ENCODE peak calls at places on chromosomes 2 and 18, in five cellular contexts. E is fibroblast of lung, L is A549, J is cardiac muscle cell, V is left ventricle myocardium inferior. I is an unnamed sample.

GRCh38 chr2:26691881-26692813 is at the start of gene KCNK3:
- DNase-seq in J (peak; percentile 89), E (peak; percentile 40), L (peak; percentile 50), V (peak; percentile 70), I (peak; percentile 40)

GRCh38 chr18:72674710-72675109 is 130.6 kb upstream of the CBLN2 start:
- DNase-seq in E (no peak), V (no peak), J (no peak), L (no peak), I (no peak)

GRCh38 chr2:97936199-97936598 is 59.5 kb downstream of the TMEM131 start:
- DNase-seq in L (no peak), J (peak; percentile 46), V (no peak), E (no peak), I (no peak)

GRCh38 chr2:241009601-241010530 is 11.4 kb downstream of the SNED1 start:
- DNase-seq in V (no peak), E (peak; percentile 89), L (no peak), J (no peak), I (no peak)

GRCh38 chr2:165067958-165068612 is 112.8 kb upstream of the SLC38A11 start:
- DNase-seq in E (peak; percentile 39), J (peak; percentile 93), L (peak; percentile 43), V (peak; percentile 40), I (no peak)

GRCh38 chr2:13662055-13662454 is 945.3 kb downstream of the TRIB2 start:
- DNase-seq in V (no peak), L (no peak), J (no peak), E (peak; percentile 12), I (no peak)

GRCh38 chr2:72325592-72326422 is 178.1 kb upstream of the CYP26B1 start:
- DNase-seq in L (peak; percentile 7), V (no peak), J (peak; percentile 16), E (peak; percentile 7), I (peak; percentile 47)

GRCh38 chr18:15005313-15006130 is 257.6 kb downstream of the ANKRD30B start:
- DNase-seq in E (no peak), J (no peak), V (no peak), L (no peak), I (no peak)

GRCh38 chr2:191436368-191437055 is 191.3 kb downstream of the MYO1B start:
- DNase-seq in J (no peak), V (no peak), L (no peak), E (no peak), I (no peak)

GRCh38 chr2:162710282-162710891 is 128.2 kb downstream of the KCNH7 start:
- DNase-seq in J (no peak), E (no peak), L (no peak), V (no peak), I (peak; percentile 35)

GRCh38 chr2:205984381-205984780 is 101.6 kb downstream of the INO80D start:
- DNase-seq in J (no peak), V (no peak), L (no peak), E (no peak), I (no peak)

GRCh38 chr18:28175930-28176673 is 828 bp downstream of the CDH2 start:
- DNase-seq in E (peak; percentile 30), L (peak; percentile 13), V (peak; percentile 21), J (peak; percentile 62), I (no peak)

GRCh38 chr18:2964349-2965010 is 48.5 kb downstream of the LPIN2 start:
- DNase-seq in J (no peak), V (no peak), E (no peak), L (no peak), I (no peak)

GRCh38 chr2:187438459-187438858 is 9.6 kb downstream of the CALCRL start:
- DNase-seq in E (no peak), V (no peak), J (no peak), L (no peak), I (no peak)

GRCh38 chr2:179561702-179562101 is 297.1 kb upstream of the SESTD1 start:
- DNase-seq in E (no peak), J (no peak), V (no peak), L (no peak), I (no peak)

GRCh38 chr2:65281626-65282351 is 54.2 kb downstream of the ACTR2 start:
- DNase-seq in E (no peak), V (peak; percentile 34), J (no peak), L (no peak), I (no peak)

GRCh38 chr18:59957957-59958356 is 58.2 kb downstream of the PMAIP1 start:
- DNase-seq in E (peak; percentile 66), J (peak; percentile 96), V (peak; percentile 41), L (no peak), I (peak; percentile 30)

GRCh38 chr2:157160131-157160530 is 97.4 kb upstream of the GALNT5 start:
- DNase-seq in V (no peak), L (no peak), E (no peak), J (no peak), I (no peak)

GRCh38 chr18:63553117-63553516 is 10.9 kb downstream of the SERPINB12 start:
- DNase-seq in V (no peak), J (peak; percentile 53), L (no peak), E (peak; percentile 18), I (no peak)

GRCh38 chr2:71711470-71711857 is 258.1 kb downstream of the DYSF start:
- DNase-seq in J (no peak), V (no peak), L (no peak), E (peak; percentile 63), I (no peak)

GRCh38 chr18:74219056-74219455 is 70.7 kb downstream of the TIMM21 start:
- DNase-seq in V (no peak), E (no peak), J (no peak), L (no peak), I (no peak)

GRCh38 chr2:207499114-207499513 is 30.6 kb upstream of the CREB1 start:
- DNase-seq in L (no peak), V (no peak), J (no peak), E (no peak), I (no peak)

GRCh38 chr2:238240761-238241711 is 1.2 kb upstream of the HES6 start:
- DNase-seq in E (peak; percentile 33), L (no peak), V (peak; percentile 61), J (peak; percentile 86), I (no peak)

GRCh38 chr2:238244151-238244550 is 4.3 kb upstream of the HES6 start:
- DNase-seq in J (no peak), L (no peak), V (no peak), E (no peak), I (no peak)

GRCh38 chr2:238242731-238243495 is 3.1 kb upstream of the HES6 start:
- DNase-seq in V (peak; percentile 50), E (no peak), J (no peak), L (no peak), I (no peak)

GRCh38 chr2:238241970-238242369 is 2.1 kb upstream of the HES6 start:
- DNase-seq in E (no peak), J (no peak), L (no peak), V (no peak), I (no peak)

GRCh38 chr2:238243496-238244076 is 3.7 kb upstream of the HES6 start:
- DNase-seq in V (no peak), L (no peak), E (no peak), J (no peak), I (no peak)
- TF ChIP-seq CTCF in V (no peak), L (no peak), E (peak; percentile 33), J (no peak), I (no peak)

DNA sequence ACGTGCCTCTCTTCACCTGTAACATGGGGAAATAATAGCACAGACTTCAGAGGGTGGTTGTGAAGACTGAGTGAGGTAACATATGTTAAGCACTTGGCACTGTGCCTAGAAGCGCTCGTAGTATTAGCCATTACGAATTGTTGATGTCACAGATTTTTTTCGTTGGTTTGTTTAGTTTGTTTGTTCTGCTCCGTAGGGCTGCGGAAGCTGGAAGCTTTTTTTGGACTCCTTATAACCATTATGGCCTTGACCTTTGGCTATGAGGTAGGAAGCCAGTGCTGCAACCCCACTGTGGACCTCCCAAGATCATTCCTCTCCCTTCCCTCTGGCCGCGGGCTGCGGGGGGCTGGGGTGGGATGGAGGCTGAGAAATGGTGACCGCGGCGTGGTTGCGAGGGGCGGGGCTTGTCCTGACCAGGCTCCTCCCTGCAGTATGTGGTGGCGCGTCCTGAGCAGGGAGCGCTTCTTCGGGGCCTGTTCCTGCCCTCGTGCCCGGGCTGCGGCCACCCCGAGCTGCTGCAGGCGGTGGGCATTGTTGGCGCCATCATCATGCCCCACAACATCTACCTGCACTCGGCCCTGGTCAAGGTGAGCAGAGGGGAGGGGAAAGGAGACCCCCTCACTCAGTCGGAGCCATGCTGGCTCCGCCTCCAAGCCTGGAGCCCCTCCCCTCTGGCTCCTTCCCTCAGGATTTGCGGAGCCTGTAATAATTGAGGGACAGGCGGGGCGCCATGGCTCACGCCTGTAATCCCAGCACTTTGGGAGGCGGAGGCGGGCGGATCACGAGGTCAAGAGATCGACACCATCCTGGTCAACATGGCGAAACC is 5.5 kb downstream of the SLC11A1 start:
- DNase-seq in V (no peak), E (peak; percentile 91), L (peak; percentile 74), J (peak; percentile 34), I (no peak)
- H3K4me3 ChIP-seq in V (peak overlapping the region; percentile 62), E (peak overlapping the region; percentile 8), L (peak overlapping the region; percentile 48), J (peak overlapping the region; percentile 1), I (peak overlapping the region; percentile 51)

GRCh38 chr18:79983793-79984192 is 4.6 kb downstream of the TXNL4A start:
- DNase-seq in L (no peak), E (no peak), V (no peak), J (no peak), I (no peak)
- H3K4me1 ChIP-seq in L (peaks cover 13% of the 10 kb centered on the region), E (peaks cover 2% of the 10 kb centered on the region), V (peaks cover 53% of the 10 kb centered on the region), J (peaks cover 6% of the 10 kb centered on the region), I (peaks cover 17% of the 10 kb centered on the region)

DNA sequence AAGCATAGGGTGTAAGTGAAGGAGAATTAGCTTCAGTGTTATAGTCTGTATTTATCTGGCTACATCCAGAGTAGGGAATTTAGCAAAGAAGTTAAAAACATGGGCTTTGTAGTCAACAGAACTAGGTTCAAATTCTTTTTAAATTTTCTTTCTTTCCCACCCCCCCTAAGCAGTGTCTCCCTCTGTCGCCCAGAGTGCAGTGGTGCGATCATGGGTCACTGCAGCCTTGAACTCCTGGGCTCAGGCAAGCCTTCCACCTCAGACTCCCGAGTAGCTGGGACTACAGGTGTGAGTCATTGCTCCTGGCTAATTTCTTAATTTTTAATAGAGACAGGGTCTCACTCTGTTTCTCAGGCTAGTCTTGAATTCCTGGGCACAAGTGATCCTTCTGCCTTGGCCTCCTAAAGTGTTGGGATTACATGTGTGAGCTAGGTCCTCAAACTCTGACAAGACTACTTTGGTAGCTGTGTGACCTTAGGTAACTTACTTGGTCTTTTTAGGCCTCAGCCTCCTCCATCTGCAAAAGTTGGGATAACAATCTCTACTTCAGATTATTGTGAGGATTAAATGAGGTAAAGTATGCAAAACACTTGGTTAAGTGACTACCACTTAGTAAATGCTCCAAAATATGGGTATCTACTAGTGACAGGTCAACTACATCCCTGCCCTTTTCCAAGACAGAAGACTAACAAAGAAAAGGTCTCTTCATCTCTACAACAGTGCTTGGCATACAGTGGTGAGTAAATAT is 17.8 kb downstream of the DOK1 start:
- DNase-seq in E (no peak), J (no peak), L (no peak), V (no peak), I (no peak)
- TF ChIP-seq CTCF in E (no peak), J (no peak), L (no peak), V (no peak), I (no peak)